ENCODE peak calls at places on chromosomes 3 and 15, in five cellular contexts. F is stimulated activated CD8-positive, alpha-beta memory T cell treated with anti-CD3 and anti-CD28 coated beads, Interleukin-15, amount 100 ng/mL, for 24 hours; K is stimulated activated CD4-positive, alpha-beta T cell treated with anti-CD3 and anti-CD28 coated beads, Interleukin-2, amount 100 ng/mL, for 48 hours; M is colonic mucosa; H is smooth muscle cell of the brain vasculature. U is an unnamed sample.

GRCh38 chr3:112074616-112075497 is 11.3 kb upstream of the C3orf52 start:
- DNase-seq in F (no peak), K (no peak), M (peak), H (no peak), U (no peak)

GRCh38 chr15:96497951-96498350 is 167.5 kb downstream of the NR2F2 start:
- DNase-seq in F (no peak), K (no peak), M (no peak), H (no peak), U (no peak)

GRCh38 chr15:31325432-31325975 is 1.1 kb upstream of the KLF13 start:
- DNase-seq in F (peak), K (no peak), M (peak), H (no peak), U (peak)

GRCh38 chr3:106635271-106635670 is 742.0 kb upstream of the CCDC54 start:
- DNase-seq in F (no peak), K (no peak), M (no peak), H (no peak), U (no peak)

GRCh38 chr3:133880287-133880686 is 15.4 kb downstream of the RAB6B start:
- DNase-seq in F (no peak), K (no peak), M (no peak), H (no peak), U (no peak)

GRCh38 chr3:197512691-197513571 is 42.8 kb downstream of the BDH1 start:
- DNase-seq in F (no peak), K (no peak), M (peak), H (no peak), U (no peak)

GRCh38 chr15:72302955-72303354 is 17.0 kb downstream of the CELF6 start:
- DNase-seq in F (no peak), K (no peak), M (no peak), H (no peak), U (no peak)

GRCh38 chr3:162096874-162097273 is 600.3 kb downstream of the OTOL1 start:
- DNase-seq in F (no peak), K (no peak), M (no peak), H (no peak), U (no peak)

GRCh38 chr15:63701365-63701764 is 104.2 kb downstream of the FBXL22 start:
- DNase-seq in F (no peak), K (no peak), M (no peak), H (no peak), U (no peak)

GRCh38 chr3:164791263-164791662 is 287.0 kb downstream of the SI start:
- DNase-seq in F (no peak), K (no peak), M (no peak), H (no peak), U (no peak)

GRCh38 chr3:155185623-155186022 is 105.5 kb downstream of the MME start:
- DNase-seq in F (no peak), K (no peak), M (no peak), H (no peak), U (no peak)

GRCh38 chr3:168870892-168871291 is 775.2 kb upstream of the GOLIM4 start:
- DNase-seq in F (no peak), K (no peak), M (no peak), H (no peak), U (no peak)

GRCh38 chr3:162295323-162295983 is 798.8 kb downstream of the OTOL1 start:
- DNase-seq in F (no peak), K (no peak), M (no peak), H (no peak), U (no peak)

GRCh38 chr15:77778802-77779201 is 146.1 kb upstream of the LINGO1 start:
- DNase-seq in F (no peak), K (no peak), M (no peak), H (no peak), U (no peak)

GRCh38 chr15:78685157-78685830 is 44.3 kb upstream of the CHRNB4 start:
- DNase-seq in F (no peak), K (no peak), M (no peak), H (no peak), U (no peak)